ENCODE peak calls at places on chromosomes 7 and 10, in four cellular contexts. X is IMR-90, I is left ventricle myocardium inferior, S is dorsolateral prefrontal cortex. U is an unnamed sample.

GRCh38 chr7:96649981-96650380 is 59.7 kb downstream of the SEM1 start:
- DNase-seq in X (peak), I (no peak), S (no peak), U (no peak)

GRCh38 chr10:60943372-60944158 is 420 bp downstream of the RHOBTB1 start:
- DNase-seq in X (peak), I (peak), S (peak), U (peak)

GRCh38 chr10:38157270-38157685 is 63.1 kb downstream of the ZNF37A start:
- DNase-seq in X (no peak), I (no peak), S (no peak), U (no peak)

GRCh38 chr10:78838141-78838540 is 230.6 kb upstream of the ZMIZ1 start:
- DNase-seq in X (no peak), I (no peak), S (no peak), U (no peak)

GRCh38 chr10:131425752-131426529 is 114.4 kb upstream of the TCERG1L start:
- DNase-seq in X (no peak), I (no peak), S (no peak), U (no peak)

GRCh38 chr7:8591289-8591688 is 157.9 kb downstream of the NXPH1 start:
- DNase-seq in X (no peak), I (no peak), S (no peak), U (no peak)

GRCh38 chr7:2009541-2010001 is 223.2 kb downstream of the MAD1L1 start:
- DNase-seq in X (no peak), I (peak), S (peak), U (no peak)

GRCh38 chr7:95264225-95264927 is 60.0 kb downstream of the PON1 start:
- DNase-seq in X (peak), I (no peak), S (no peak), U (peak)

GRCh38 chr10:62779487-62780248 is 24.9 kb upstream of the ADO start:
- DNase-seq in X (peak), I (no peak), S (no peak), U (peak)

GRCh38 chr7:100465702-100466311 is 1.7 kb upstream of the SPACDR start:
- DNase-seq in X (peak), I (peak), S (peak), U (peak)

GRCh38 chr7:151351967-151352366 is 10.4 kb downstream of the NUB1 start:
- DNase-seq in X (no peak), I (no peak), S (no peak), U (no peak)

GRCh38 chr7:92020636-92021035 is 80.0 kb downstream of the AKAP9 start:
- DNase-seq in X (peak), I (no peak), S (no peak), U (no peak)

GRCh38 chr7:27184342-27185012 is 555 bp downstream of the HOXA11 start:
- DNase-seq in X (peak), I (no peak), S (no peak), U (peak)

GRCh38 chr10:121690152-121690551 is 91.9 kb upstream of the FGFR2 start:
- DNase-seq in X (no peak), I (no peak), S (no peak), U (no peak)

GRCh38 chr7:97772034-97772891 is 40.4 kb downstream of the TAC1 start:
- DNase-seq in X (no peak), I (no peak), S (no peak), U (no peak)

GRCh38 chr10:13256627-13257026 is 22.5 kb upstream of the UCMA start:
- DNase-seq in X (no peak), I (no peak), S (no peak), U (no peak)

GRCh38 chr7:87600130-87601124 is at the start of gene ABCB1:
- DNase-seq in X (peak), I (peak), S (peak), U (no peak)

GRCh38 chr10:119602241-119603095 is 5.7 kb upstream of the TIAL1 start:
- DNase-seq in X (no peak), I (no peak), S (no peak), U (peak)

GRCh38 chr7:71517940-71518339 is 386.0 kb downstream of the GALNT17 start:
- DNase-seq in X (no peak), I (no peak), S (no peak), U (no peak)

GRCh38 chr7:149261321-149261828 is 621 bp upstream of the ZNF783 start:
- DNase-seq in X (peak), I (no peak), S (no peak), U (peak)

GRCh38 chr10:79044036-79044664 is 24.6 kb upstream of the ZMIZ1 start:
- DNase-seq in X (no peak), I (peak), S (no peak), U (no peak)

GRCh38 chr7:15016726-15017125 is 114.2 kb upstream of the DGKB start:
- DNase-seq in X (no peak), I (no peak), S (no peak), U (peak)

GRCh38 chr10:33248638-33249037 is 85.8 kb downstream of the NRP1 start:
- DNase-seq in X (peak), I (no peak), S (no peak), U (peak)

GRCh38 chr10:103633846-103634245 is 140.3 kb downstream of the NEURL1 start:
- DNase-seq in X (no peak), I (no peak), S (no peak), U (no peak)

GRCh38 chr7:150396426-150397375 is 17.6 kb downstream of the ZNF775 start:
- DNase-seq in X (no peak), I (no peak), S (no peak), U (no peak)

GRCh38 chr7:30905078-30906012 is 6.3 kb upstream of the AQP1 start:
- DNase-seq in X (no peak), I (no peak), S (no peak), U (no peak)

GRCh38 chr10:3813267-3813666 is 28.3 kb upstream of the KLF6 start:
- DNase-seq in X (no peak), I (no peak), S (no peak), U (no peak)

GRCh38 chr10:3813986-3814831 is 29.2 kb upstream of the KLF6 start:
- DNase-seq in X (peak), I (no peak), S (no peak), U (no peak)

GRCh38 chr10:3812141-3812540 is 27.1 kb upstream of the KLF6 start:
- DNase-seq in X (no peak), I (no peak), S (no peak), U (no peak)

GRCh38 chr10:3817002-3817401 is 32.0 kb upstream of the KLF6 start:
- DNase-seq in X (no peak), I (no peak), S (no peak), U (no peak)

GRCh38 chr10:3814832-3815209 is 29.8 kb upstream of the KLF6 start:
- DNase-seq in X (no peak), I (no peak), S (no peak), U (no peak)
- TF ChIP-seq CTCF in X (no peak), I (no peak), S (no peak), U (no peak)

DNA sequence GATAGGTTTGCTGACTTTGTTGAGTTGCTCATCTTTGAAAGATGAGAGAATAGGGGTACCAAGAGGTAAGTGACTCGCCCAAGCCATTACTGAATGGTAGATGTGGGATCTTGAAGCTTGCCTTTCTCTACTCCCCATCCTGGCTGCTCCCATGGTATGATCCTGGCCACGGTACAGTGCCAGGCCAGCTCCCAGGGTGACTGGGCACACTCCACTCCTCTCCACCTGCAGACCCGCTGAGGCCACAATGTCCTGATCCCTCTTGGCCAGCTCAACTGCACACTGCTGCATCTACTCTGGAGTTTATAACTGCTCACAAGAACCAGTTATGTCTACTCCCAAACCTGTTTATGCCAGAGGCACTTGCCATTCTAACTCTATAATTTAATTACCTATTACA is 25.9 kb downstream of the SLIT1 start:
- DNase-seq in X (no peak), I (no peak), S (no peak), U (no peak)
- TF ChIP-seq CTCF in X (no peak), I (no peak), S (no peak), U (no peak)

DNA sequence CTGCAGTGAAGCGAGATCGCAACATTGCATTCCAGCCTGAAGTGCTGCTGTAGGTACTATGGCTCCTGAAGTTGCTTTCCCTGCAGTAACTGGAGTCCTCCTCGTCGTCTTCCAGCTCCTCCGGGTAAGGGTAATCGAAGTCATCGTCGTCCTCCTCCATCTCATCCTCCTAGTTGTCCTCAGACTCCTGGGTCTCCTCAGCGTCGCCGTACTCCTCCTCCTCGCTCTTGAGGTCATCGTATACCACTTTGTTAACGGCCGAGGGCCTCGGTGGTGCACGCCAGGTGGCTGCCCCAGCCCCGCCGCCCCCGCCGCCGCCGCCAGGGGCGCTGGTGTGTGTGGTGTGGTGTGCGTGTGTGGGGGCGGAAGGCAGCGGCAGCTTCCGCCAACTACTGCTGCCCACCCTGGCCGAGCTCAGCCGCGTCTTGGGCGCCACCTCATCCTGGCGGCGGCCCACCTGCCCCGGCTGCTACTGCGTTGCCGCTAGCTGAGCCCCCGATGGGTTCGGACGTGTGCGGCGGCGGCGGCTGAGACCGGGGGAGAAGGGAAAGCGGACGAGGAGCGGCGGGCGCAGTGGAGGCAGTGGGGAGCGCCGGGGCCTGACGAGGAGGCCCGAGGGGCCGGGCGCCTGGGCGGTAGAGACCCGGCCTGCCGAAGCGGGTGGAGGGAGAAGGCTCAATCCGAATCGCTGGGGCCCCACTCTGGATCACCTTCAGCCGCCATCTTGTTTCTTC is 11.8 kb upstream of the ACBD5 start:
- DNase-seq in X (peak), I (peak), S (no peak), U (no peak)
- TF ChIP-seq CTCF in X (no peak), I (peak), S (peak), U (no peak)

GRCh38 chr10:49768731-49769130 is 6.6 kb upstream of the OGDHL start:
- DNase-seq in X (no peak), I (no peak), S (no peak), U (no peak)

GRCh38 chr10:49766484-49766883 is 4.4 kb upstream of the OGDHL start:
- DNase-seq in X (no peak), I (no peak), S (no peak), U (no peak)

GRCh38 chr10:49769692-49770091 is 7.6 kb upstream of the OGDHL start:
- DNase-seq in X (no peak), I (no peak), S (no peak), U (no peak)

GRCh38 chr10:49768329-49768728 is 6.2 kb upstream of the OGDHL start:
- DNase-seq in X (no peak), I (no peak), S (no peak), U (no peak)

DNA sequence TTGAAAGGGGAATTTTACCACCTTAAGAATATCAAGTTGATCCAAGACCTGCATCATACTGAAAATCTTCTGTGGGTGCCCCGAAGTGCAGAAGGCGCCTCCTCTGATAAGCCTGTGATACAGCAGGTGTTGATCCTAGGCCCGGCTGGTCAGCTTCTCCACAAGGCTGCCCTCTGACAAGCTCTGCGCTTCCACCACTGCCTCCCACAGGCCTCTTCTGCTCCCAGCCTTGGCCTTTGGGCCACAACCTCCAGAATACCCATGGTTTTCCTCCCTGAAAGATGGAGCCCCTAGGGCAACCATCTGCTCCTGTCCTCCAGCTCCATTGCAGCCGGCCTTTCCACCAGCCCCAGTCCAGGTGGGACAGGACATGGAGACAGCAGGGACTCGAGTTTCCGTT is 5.6 kb upstream of the OGDHL start:
- DNase-seq in X (no peak), I (no peak), S (no peak), U (no peak)
- TF ChIP-seq CTCF in X (no peak), I (no peak), S (no peak), U (no peak)

GRCh38 chr10:124903119-124903518 is 38.8 kb upstream of the ZRANB1 start:
- DNase-seq in X (no peak), I (no peak), S (no peak), U (peak)

GRCh38 chr10:124899151-124899550 is 42.8 kb upstream of the ZRANB1 start:
- DNase-seq in X (no peak), I (no peak), S (no peak), U (no peak)

GRCh38 chr10:124906551-124907001 is 35.3 kb upstream of the ZRANB1 start:
- DNase-seq in X (peak), I (no peak), S (no peak), U (peak)

GRCh38 chr10:124898493-124898892 is 43.4 kb upstream of the ZRANB1 start:
- DNase-seq in X (no peak), I (no peak), S (no peak), U (no peak)

GRCh38 chr10:124902462-124902861 is 39.5 kb upstream of the ZRANB1 start:
- DNase-seq in X (no peak), I (no peak), S (no peak), U (no peak)
- TF ChIP-seq CTCF in X (no peak), I (no peak), S (no peak), U (no peak)

GRCh38 chr7:138607216-138608126 is 93.7 kb downstream of the SVOPL start:
- DNase-seq in X (no peak), I (no peak), S (no peak), U (no peak)

GRCh38 chr7:138608292-138608691 is 92.9 kb downstream of the SVOPL start:
- DNase-seq in X (peak), I (no peak), S (no peak), U (no peak)

GRCh38 chr7:138602456-138602855 is 98.7 kb downstream of the SVOPL start:
- DNase-seq in X (no peak), I (no peak), S (no peak), U (no peak)

GRCh38 chr7:138606251-138606650 is 94.9 kb downstream of the SVOPL start:
- DNase-seq in X (no peak), I (no peak), S (no peak), U (no peak)

DNA sequence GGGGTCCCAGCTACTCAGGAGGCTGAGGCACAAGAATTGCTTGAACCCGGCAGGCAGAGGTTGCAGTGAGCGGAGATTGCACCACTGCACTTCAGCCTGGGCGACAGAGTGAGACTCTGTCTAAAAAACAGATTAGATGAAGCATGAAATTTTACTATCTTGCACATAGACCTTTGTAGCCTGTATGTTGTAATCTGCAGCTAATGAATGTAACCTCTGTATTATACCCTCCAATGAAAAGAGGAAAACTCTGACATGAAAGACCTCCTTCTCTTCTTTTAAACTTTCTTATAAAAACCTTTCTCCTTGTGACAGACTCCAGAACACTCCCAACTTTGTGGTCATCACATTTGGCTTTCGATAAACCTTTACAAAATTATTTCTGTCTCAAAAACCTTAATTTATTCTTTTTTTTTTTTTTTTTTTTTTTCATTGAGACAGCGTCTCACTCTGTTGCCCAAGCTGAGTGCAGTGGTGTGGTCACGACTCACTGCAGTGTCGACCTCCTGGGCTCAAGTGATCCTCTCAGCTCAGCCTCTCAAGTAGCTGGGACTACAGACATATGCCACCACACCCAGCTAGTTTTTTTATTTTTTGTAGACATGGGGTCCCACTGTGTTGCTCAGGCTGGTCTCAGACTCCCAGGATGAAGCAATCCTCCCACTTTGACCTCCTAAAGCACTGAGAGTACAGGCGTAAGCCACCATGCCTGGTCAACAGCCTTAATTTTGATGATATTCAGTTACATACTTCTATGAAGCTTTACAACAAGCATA is 97.4 kb downstream of the SVOPL start:
- DNase-seq in X (no peak), I (no peak), S (no peak), U (peak)
- TF ChIP-seq CTCF in X (no peak), I (no peak), S (no peak), U (no peak)

GRCh38 chr7:29292886-29293658 is 98.5 kb downstream of the CHN2 start:
- DNase-seq in X (no peak), I (no peak), S (no peak), U (no peak)

GRCh38 chr7:29299986-29300609 is 105.5 kb downstream of the CHN2 start:
- DNase-seq in X (no peak), I (no peak), S (no peak), U (no peak)

GRCh38 chr7:29296421-29296820 is 101.8 kb downstream of the CHN2 start:
- DNase-seq in X (no peak), I (no peak), S (no peak), U (no peak)

GRCh38 chr7:29300649-29301048 is 106.1 kb downstream of the CHN2 start:
- DNase-seq in X (no peak), I (no peak), S (no peak), U (no peak)

GRCh38 chr7:29297194-29297890 is 102.8 kb downstream of the CHN2 start:
- DNase-seq in X (no peak), I (no peak), S (no peak), U (no peak)
- TF ChIP-seq CTCF in X (no peak), I (no peak), S (no peak), U (no peak)

DNA sequence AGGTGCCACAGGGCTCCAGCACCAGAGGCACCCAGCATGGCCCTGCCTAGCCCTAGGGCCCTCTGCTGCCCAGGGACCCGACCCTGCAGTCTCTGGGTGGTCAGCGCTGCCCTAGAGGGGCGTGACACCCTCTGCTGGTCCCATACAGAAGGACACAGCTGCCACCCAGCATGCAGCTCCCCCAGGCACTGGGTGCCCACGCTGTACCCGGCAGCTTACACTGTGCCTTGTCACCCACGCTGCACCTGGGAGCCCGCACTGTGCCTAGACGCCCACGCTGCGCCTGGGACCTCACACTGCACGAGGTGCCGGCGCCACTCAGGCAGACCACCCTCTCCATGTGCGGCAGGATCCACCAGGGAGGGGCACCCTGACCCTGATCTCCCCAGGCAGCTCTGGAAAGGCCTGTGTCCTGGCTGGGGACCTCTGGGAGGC is 55.2 kb downstream of the PWWP2B start:
- DNase-seq in X (no peak), I (no peak), S (peak), U (no peak)
- TF ChIP-seq CTCF in X (peak), I (peak), S (no peak), U (no peak)